ENCODE peak calls at places on chromosomes 12 and 14, in five cellular contexts. One of them, this sample, is unnamed.

GRCh38 chr12:94615284-94616216 is 34.8 kb downstream of the TMCC3 start:
- DNase-seq in Karpas-422: no peak
- DNase-seq in transverse colon: peak; percentile 66
- DNase-seq in IMR-90: peak; percentile 45
- DNase-seq in cardiac muscle cell: peak; percentile 55
- DNase-seq in this sample: no peak

GRCh38 chr12:52181757-52182156 is 10.1 kb downstream of the KRT80 start:
- DNase-seq in transverse colon: no peak
- DNase-seq in IMR-90: peak; percentile 89
- DNase-seq in Karpas-422: no peak
- DNase-seq in cardiac muscle cell: peak; percentile 73
- DNase-seq in this sample: no peak

GRCh38 chr12:62434504-62435336 is 31.9 kb upstream of the MON2 start:
- DNase-seq in transverse colon: peak; percentile 21
- DNase-seq in IMR-90: no peak
- DNase-seq in Karpas-422: peak; percentile 40
- DNase-seq in cardiac muscle cell: no peak
- DNase-seq in this sample: no peak

GRCh38 chr14:102910442-102910841 is 12.0 kb upstream of the AMN start:
- DNase-seq in transverse colon: no peak
- DNase-seq in cardiac muscle cell: no peak
- DNase-seq in Karpas-422: no peak
- DNase-seq in IMR-90: no peak
- DNase-seq in this sample: no peak

GRCh38 chr14:81625343-81625742 is 91.7 kb upstream of the SEL1L start:
- DNase-seq in IMR-90: no peak
- DNase-seq in Karpas-422: peak; percentile 82
- DNase-seq in cardiac muscle cell: peak; percentile 18
- DNase-seq in transverse colon: no peak
- DNase-seq in this sample: no peak

GRCh38 chr14:95142208-95142607 is 15.1 kb downstream of the DICER1 start:
- DNase-seq in cardiac muscle cell: no peak
- DNase-seq in Karpas-422: peak; percentile 69
- DNase-seq in IMR-90: no peak
- DNase-seq in transverse colon: no peak
- DNase-seq in this sample: no peak

GRCh38 chr12:3520711-3521110 is 29.7 kb downstream of the PRMT8 start:
- DNase-seq in Karpas-422: no peak
- DNase-seq in transverse colon: no peak
- DNase-seq in cardiac muscle cell: no peak
- DNase-seq in IMR-90: no peak
- DNase-seq in this sample: no peak

GRCh38 chr12:121958521-121959240 is 40.3 kb downstream of the CFAP251 start:
- DNase-seq in Karpas-422: no peak
- DNase-seq in transverse colon: no peak
- DNase-seq in IMR-90: peak; percentile 78
- DNase-seq in cardiac muscle cell: peak; percentile 14
- DNase-seq in this sample: no peak

GRCh38 chr12:57166971-57167371 is 19.6 kb upstream of the LRP1-AS start:
- DNase-seq in Karpas-422: no peak
- DNase-seq in IMR-90: peak; percentile 90
- DNase-seq in transverse colon: no peak
- DNase-seq in cardiac muscle cell: no peak
- DNase-seq in this sample: no peak

GRCh38 chr12:124392991-124393790 is 98.3 kb downstream of the RFLNA start:
- DNase-seq in cardiac muscle cell: peak; percentile 93
- DNase-seq in IMR-90: peak; percentile 58
- DNase-seq in transverse colon: peak; percentile 87
- DNase-seq in Karpas-422: peak; percentile 70
- DNase-seq in this sample: no peak

GRCh38 chr12:8037947-8038346 is 5.4 kb downstream of the FOXJ2 start:
- DNase-seq in transverse colon: no peak
- DNase-seq in Karpas-422: no peak
- DNase-seq in cardiac muscle cell: no peak
- DNase-seq in IMR-90: no peak
- DNase-seq in this sample: no peak

GRCh38 chr12:49232940-49233841 is 31.7 kb upstream of the TUBA1C start:
- DNase-seq in transverse colon: peak; percentile 28
- DNase-seq in cardiac muscle cell: peak; percentile 59
- DNase-seq in Karpas-422: no peak
- DNase-seq in IMR-90: peak; percentile 56
- DNase-seq in this sample: no peak

GRCh38 chr12:124637586-124637985 is 70.2 kb upstream of the NCOR2 start:
- DNase-seq in cardiac muscle cell: no peak
- DNase-seq in Karpas-422: no peak
- DNase-seq in IMR-90: no peak
- DNase-seq in transverse colon: no peak
- DNase-seq in this sample: no peak

GRCh38 chr12:130186631-130187269 is 24.5 kb downstream of the FZD10 start:
- DNase-seq in Karpas-422: no peak
- DNase-seq in transverse colon: no peak
- DNase-seq in IMR-90: no peak
- DNase-seq in cardiac muscle cell: no peak
- DNase-seq in this sample: no peak

GRCh38 chr14:91258876-91259275 is 14.4 kb upstream of the GPR68 start:
- DNase-seq in transverse colon: no peak
- DNase-seq in IMR-90: no peak
- DNase-seq in cardiac muscle cell: no peak
- DNase-seq in Karpas-422: no peak
- DNase-seq in this sample: no peak

GRCh38 chr12:57342207-57342691 is 88.6 kb downstream of the R3HDM2 start:
- DNase-seq in Karpas-422: no peak
- DNase-seq in transverse colon: no peak
- DNase-seq in cardiac muscle cell: peak; percentile 72
- DNase-seq in IMR-90: peak; percentile 54
- DNase-seq in this sample: peak; percentile 9

GRCh38 chr12:63967358-63967757 is 122.9 kb downstream of the SRGAP1 start:
- DNase-seq in transverse colon: no peak
- DNase-seq in IMR-90: peak; percentile 72
- DNase-seq in cardiac muscle cell: peak; percentile 65
- DNase-seq in Karpas-422: no peak
- DNase-seq in this sample: no peak

GRCh38 chr12:15535287-15535895 is 213.1 kb downstream of the PTPRO start:
- DNase-seq in IMR-90: no peak
- DNase-seq in Karpas-422: no peak
- DNase-seq in transverse colon: no peak
- DNase-seq in cardiac muscle cell: no peak
- DNase-seq in this sample: no peak

GRCh38 chr12:93167841-93168492 is 209.8 kb upstream of the NUDT4 start:
- DNase-seq in transverse colon: peak; percentile 42
- DNase-seq in Karpas-422: no peak
- DNase-seq in cardiac muscle cell: peak; percentile 63
- DNase-seq in IMR-90: no peak
- DNase-seq in this sample: no peak

GRCh38 chr12:30999011-30999410 is 72.5 kb downstream of the TSPAN11 start:
- DNase-seq in cardiac muscle cell: no peak
- DNase-seq in Karpas-422: no peak
- DNase-seq in transverse colon: no peak
- DNase-seq in IMR-90: no peak
- DNase-seq in this sample: no peak

GRCh38 chr14:25132734-25133422 is 82.9 kb upstream of the STXBP6 start:
- DNase-seq in cardiac muscle cell: peak; percentile 81
- DNase-seq in transverse colon: peak; percentile 72
- DNase-seq in Karpas-422: peak; percentile 85
- DNase-seq in IMR-90: peak; percentile 55
- DNase-seq in this sample: peak; percentile 72

GRCh38 chr12:124286414-124286813 is 8.5 kb upstream of the RFLNA start:
- DNase-seq in IMR-90: no peak
- DNase-seq in transverse colon: peak; percentile 39
- DNase-seq in Karpas-422: no peak
- DNase-seq in cardiac muscle cell: peak; percentile 51
- DNase-seq in this sample: no peak

GRCh38 chr12:12357697-12358476 is 1.0 kb downstream of the BORCS5 start:
- DNase-seq in IMR-90: peak; percentile 34
- DNase-seq in cardiac muscle cell: peak; percentile 42
- DNase-seq in Karpas-422: peak; percentile 87
- DNase-seq in transverse colon: no peak
- DNase-seq in this sample: no peak

GRCh38 chr12:120887253-120888043 is 16.7 kb downstream of the SPPL3 start:
- DNase-seq in Karpas-422: no peak
- DNase-seq in transverse colon: no peak
- DNase-seq in IMR-90: no peak
- DNase-seq in cardiac muscle cell: no peak
- DNase-seq in this sample: no peak

GRCh38 chr12:76337583-76337982 is 10.6 kb downstream of the BBS10 start:
- DNase-seq in Karpas-422: no peak
- DNase-seq in cardiac muscle cell: peak; percentile 85
- DNase-seq in IMR-90: peak; percentile 68
- DNase-seq in transverse colon: no peak
- DNase-seq in this sample: no peak

GRCh38 chr12:110102255-110102654 is 21.9 kb upstream of the IFT81 start:
- DNase-seq in Karpas-422: peak; percentile 92
- DNase-seq in transverse colon: no peak
- DNase-seq in cardiac muscle cell: peak; percentile 52
- DNase-seq in IMR-90: peak; percentile 64
- DNase-seq in this sample: peak; percentile 88

GRCh38 chr14:51780006-51780692 is 80.3 kb upstream of the GNG2 start:
- DNase-seq in cardiac muscle cell: peak; percentile 76
- DNase-seq in IMR-90: peak; percentile 59
- DNase-seq in transverse colon: peak; percentile 77
- DNase-seq in Karpas-422: peak; percentile 95
- DNase-seq in this sample: peak; percentile 47

GRCh38 chr14:102759416-102759815 is 17.8 kb upstream of the TRAF3 start:
- DNase-seq in cardiac muscle cell: no peak
- DNase-seq in IMR-90: no peak
- DNase-seq in Karpas-422: no peak
- DNase-seq in transverse colon: no peak
- DNase-seq in this sample: no peak

GRCh38 chr12:83818888-83819287 is 1093.7 kb downstream of the SLC6A15 start:
- DNase-seq in Karpas-422: no peak
- DNase-seq in transverse colon: no peak
- DNase-seq in IMR-90: peak; percentile 31
- DNase-seq in cardiac muscle cell: peak; percentile 69
- DNase-seq in this sample: no peak

GRCh38 chr14:103628221-103628683 is 759 bp upstream of the KLC1 start:
- DNase-seq in cardiac muscle cell: peak; percentile 76
- DNase-seq in IMR-90: peak; percentile 79
- DNase-seq in transverse colon: peak; percentile 85
- DNase-seq in Karpas-422: peak; percentile 63
- DNase-seq in this sample: no peak

GRCh38 chr12:77324763-77325468 is 259.5 kb upstream of the E2F7 start:
- DNase-seq in IMR-90: peak; percentile 61
- DNase-seq in transverse colon: peak; percentile 74
- DNase-seq in Karpas-422: no peak
- DNase-seq in cardiac muscle cell: peak; percentile 76
- DNase-seq in this sample: peak; percentile 66

GRCh38 chr14:35349966-35350365 is 54.6 kb downstream of the NFKBIA start:
- DNase-seq in transverse colon: no peak
- DNase-seq in cardiac muscle cell: no peak
- DNase-seq in Karpas-422: no peak
- DNase-seq in IMR-90: no peak
- DNase-seq in this sample: no peak

GRCh38 chr12:62930546-62931425 is 4.2 kb downstream of the PPM1H start:
- DNase-seq in cardiac muscle cell: no peak
- DNase-seq in IMR-90: peak; percentile 4
- DNase-seq in transverse colon: no peak
- DNase-seq in Karpas-422: no peak
- DNase-seq in this sample: no peak

GRCh38 chr14:92925446-92925845 is 2.5 kb downstream of the CHGA start:
- DNase-seq in IMR-90: no peak
- DNase-seq in Karpas-422: no peak
- DNase-seq in transverse colon: no peak
- DNase-seq in cardiac muscle cell: no peak
- DNase-seq in this sample: no peak

GRCh38 chr12:132328282-132329029 is 933 bp downstream of the GALNT9 start:
- DNase-seq in cardiac muscle cell: no peak
- DNase-seq in Karpas-422: no peak
- DNase-seq in transverse colon: no peak
- DNase-seq in IMR-90: no peak
- DNase-seq in this sample: no peak

GRCh38 chr12:132333273-132333672 is 3.9 kb upstream of the GALNT9 start:
- DNase-seq in transverse colon: no peak
- DNase-seq in IMR-90: no peak
- DNase-seq in cardiac muscle cell: no peak
- DNase-seq in Karpas-422: no peak
- DNase-seq in this sample: no peak

GRCh38 chr12:132329739-132330548 is 555 bp upstream of the GALNT9 start:
- DNase-seq in IMR-90: no peak
- DNase-seq in cardiac muscle cell: no peak
- DNase-seq in transverse colon: no peak
- DNase-seq in Karpas-422: no peak
- DNase-seq in this sample: no peak

GRCh38 chr12:132329036-132329738 is at the start of gene GALNT9:
- DNase-seq in transverse colon: no peak
- DNase-seq in Karpas-422: no peak
- DNase-seq in IMR-90: no peak
- DNase-seq in cardiac muscle cell: peak; percentile 27
- DNase-seq in this sample: no peak

DNA sequence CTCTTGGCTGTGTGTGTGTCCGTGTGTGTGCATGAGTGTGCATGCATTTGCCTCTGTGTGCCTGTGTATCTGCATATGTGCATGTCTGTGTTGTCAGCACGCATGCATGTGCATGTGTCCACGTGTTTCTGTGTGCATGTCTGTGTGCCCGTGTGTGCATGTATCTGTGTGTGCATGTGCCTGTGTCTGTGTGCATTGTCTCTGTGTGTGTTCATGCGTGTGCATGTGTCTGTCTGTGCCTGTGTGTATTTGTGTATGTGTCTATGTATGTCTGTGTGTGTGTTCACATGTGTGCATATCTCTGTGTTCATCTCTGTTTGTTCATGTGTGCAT is 1.1 kb upstream of the GALNT9 start:
- DNase-seq in cardiac muscle cell: no peak
- DNase-seq in transverse colon: no peak
- DNase-seq in IMR-90: no peak
- DNase-seq in Karpas-422: no peak
- DNase-seq in this sample: no peak
- H3K9me3 ChIP-seq in cardiac muscle cell: no peaks in the 10 kb centered on the region
- H3K9me3 ChIP-seq in transverse colon: no peaks in the 10 kb centered on the region
- H3K9me3 ChIP-seq in IMR-90: peaks cover 13% of the 10 kb centered on the region
- H3K9me3 ChIP-seq in Karpas-422: no peaks in the 10 kb centered on the region
- H3K9me3 ChIP-seq in this sample: no peaks in the 10 kb centered on the region

GRCh38 chr14:68405959-68406358 is 386.9 kb downstream of the ZFP36L1 start:
- DNase-seq in cardiac muscle cell: peak; percentile 25
- DNase-seq in IMR-90: peak; percentile 68
- DNase-seq in transverse colon: no peak
- DNase-seq in Karpas-422: no peak
- DNase-seq in this sample: no peak
- H3K27ac ChIP-seq in cardiac muscle cell: no peak overlapping the region
- H3K27ac ChIP-seq in IMR-90: no peak overlapping the region
- H3K27ac ChIP-seq in transverse colon: no peak overlapping the region
- H3K27ac ChIP-seq in Karpas-422: no peak overlapping the region
- H3K27ac ChIP-seq in this sample: no peak overlapping the region

GRCh38 chr12:96399081-96399918 is 939 bp downstream of the CDK17 start:
- DNase-seq in transverse colon: peak; percentile 79
- DNase-seq in cardiac muscle cell: peak; percentile 72
- DNase-seq in Karpas-422: peak; percentile 91
- DNase-seq in IMR-90: peak; percentile 72
- DNase-seq in this sample: no peak
- H3K4me3 ChIP-seq in transverse colon: peak overlapping the region; percentile 94
- H3K4me3 ChIP-seq in cardiac muscle cell: peak overlapping the region; percentile 73
- H3K4me3 ChIP-seq in Karpas-422: peak overlapping the region; percentile 83
- H3K4me3 ChIP-seq in IMR-90: peak overlapping the region; percentile 82
- H3K4me3 ChIP-seq in this sample: peak overlapping the region; percentile 93

GRCh38 chr14:70947739-70948138 is 40.5 kb downstream of the PCNX1 start:
- DNase-seq in Karpas-422: no peak
- DNase-seq in IMR-90: no peak
- DNase-seq in cardiac muscle cell: no peak
- DNase-seq in transverse colon: no peak
- DNase-seq in this sample: no peak
- H3K9me3 ChIP-seq in Karpas-422: peaks cover 32% of the 10 kb centered on the region
- H3K9me3 ChIP-seq in IMR-90: peaks cover 15% of the 10 kb centered on the region
- H3K9me3 ChIP-seq in cardiac muscle cell: peaks cover 3% of the 10 kb centered on the region
- H3K9me3 ChIP-seq in transverse colon: peaks cover 7% of the 10 kb centered on the region
- H3K9me3 ChIP-seq in this sample: peaks cover 6% of the 10 kb centered on the region

GRCh38 chr14:96255501-96256366 is at the start of gene BDKRB1:
- DNase-seq in cardiac muscle cell: peak; percentile 87
- DNase-seq in IMR-90: peak; percentile 96
- DNase-seq in transverse colon: no peak
- DNase-seq in Karpas-422: no peak
- DNase-seq in this sample: no peak
- H3K27ac ChIP-seq in cardiac muscle cell: no peak within 1 kb of the TSS
- H3K27ac ChIP-seq in IMR-90: peak within 1 kb of the TSS; percentile 92
- H3K27ac ChIP-seq in transverse colon: peak within 1 kb of the TSS; percentile 76
- H3K27ac ChIP-seq in Karpas-422: no peak within 1 kb of the TSS
- H3K27ac ChIP-seq in this sample: no peak within 1 kb of the TSS

This sample was measured in iPS DF 6.9.